ENCODE peak calls at places on chromosomes 13 and 19, in seven cellular contexts. Z is lower leg skin, F is H54, S is IMR-90, A is stomach, J is heart left ventricle, O is breast epithelium. U is an unnamed sample.

GRCh38 chr19:16398530-16399241 is 73.1 kb downstream of the EPS15L1 start:
- DNase-seq in F (no peak), A (no peak), S (peak), O (no peak), J (no peak), Z (no peak), U (no peak)

GRCh38 chr19:19256072-19256969 is 16.8 kb downstream of the TM6SF2 start:
- DNase-seq in F (no peak), S (no peak), O (no peak), A (no peak), J (no peak), Z (no peak), U (no peak)

GRCh38 chr13:94494021-94494420 is 14.5 kb upstream of the DCT start:
- DNase-seq in S (no peak), A (no peak), Z (no peak), J (no peak), O (no peak), F (no peak), U (no peak)

GRCh38 chr13:61187471-61187870 is 228.2 kb downstream of the PCDH20 start:
- DNase-seq in S (no peak), A (no peak), F (no peak), O (no peak), J (no peak), Z (no peak), U (no peak)

GRCh38 chr19:45139286-45140143 is 21.3 kb downstream of the NKPD1 start:
- DNase-seq in J (no peak), Z (no peak), O (no peak), F (no peak), A (no peak), S (no peak), U (no peak)

GRCh38 chr13:110457361-110457760 is 104.2 kb downstream of the RAB20 start:
- DNase-seq in F (no peak), S (no peak), A (no peak), O (no peak), Z (no peak), J (no peak), U (no peak)

GRCh38 chr13:54210397-54211050 is 1181.9 kb downstream of the OLFM4 start:
- DNase-seq in A (no peak), F (no peak), O (peak), S (no peak), Z (peak), J (no peak), U (no peak)

GRCh38 chr19:41302624-41303351 is 7.2 kb upstream of the CCDC97 start:
- DNase-seq in F (no peak), O (no peak), Z (no peak), J (no peak), A (no peak), S (no peak), U (no peak)

GRCh38 chr13:32262165-32262564 is 53.0 kb downstream of the ZAR1L start:
- DNase-seq in A (no peak), Z (no peak), O (no peak), F (no peak), J (no peak), S (peak), U (no peak)

GRCh38 chr13:44365008-44365407 is 8.6 kb upstream of the SERP2 start:
- DNase-seq in O (no peak), S (peak), J (no peak), F (no peak), Z (no peak), A (no peak), U (no peak)

GRCh38 chr13:43363156-43363918 is 340.0 kb downstream of the DNAJC15 start:
- DNase-seq in Z (no peak), F (no peak), O (no peak), S (peak), J (no peak), A (no peak), U (no peak)

GRCh38 chr19:32924200-32924599 is 47.6 kb downstream of the CEP89 start:
- DNase-seq in F (no peak), J (no peak), A (no peak), S (peak), O (no peak), Z (no peak), U (no peak)

GRCh38 chr13:30907167-30907761 is 1.2 kb downstream of the MEDAG start:
- DNase-seq in Z (no peak), J (no peak), O (no peak), A (no peak), F (no peak), S (peak), U (no peak)

GRCh38 chr19:4376991-4377781 is 23.2 kb downstream of the SH3GL1 start:
- DNase-seq in Z (no peak), J (no peak), F (no peak), O (peak), S (peak), A (peak), U (no peak)

GRCh38 chr13:98977568-98978270 is at the start of gene DOCK9:
- DNase-seq in O (no peak), J (peak), Z (no peak), S (peak), A (peak), F (peak), U (no peak)

GRCh38 chr19:49746206-49746958 is 16.7 kb downstream of the TSKS start:
- DNase-seq in Z (no peak), A (peak), O (peak), J (peak), F (no peak), S (no peak), U (peak)

GRCh38 chr19:21519488-21519887 is 14.1 kb downstream of the ZNF429 start:
- DNase-seq in J (no peak), A (no peak), O (no peak), F (no peak), S (no peak), Z (no peak), U (peak)

GRCh38 chr19:45607071-45608029 is 5.3 kb upstream of the GPR4 start:
- DNase-seq in J (peak), F (peak), S (peak), A (peak), O (peak), Z (peak), U (peak)

GRCh38 chr19:31141301-31141700 is 207.9 kb downstream of the TSHZ3 start:
- DNase-seq in S (no peak), O (no peak), A (no peak), J (no peak), F (no peak), Z (no peak), U (no peak)

GRCh38 chr19:12665281-12665573 is 1.3 kb downstream of the MAN2B1 start:
- DNase-seq in A (peak), J (peak), Z (peak), S (no peak), F (no peak), O (no peak), U (no peak)

GRCh38 chr19:6133231-6133630 is 2.2 kb upstream of the ACSBG2 start:
- DNase-seq in Z (no peak), F (no peak), J (no peak), S (no peak), O (no peak), A (no peak), U (no peak)

GRCh38 chr19:33688657-33688992 is 66.9 kb downstream of the CHST8 start:
- DNase-seq in S (no peak), Z (no peak), J (no peak), F (no peak), O (no peak), A (no peak), U (no peak)

GRCh38 chr19:40920300-40921004 is 38.4 kb upstream of the CYP2A7 start:
- DNase-seq in J (no peak), A (no peak), Z (no peak), S (no peak), O (no peak), F (no peak), U (no peak)

GRCh38 chr19:5775668-5776309 is 8.8 kb downstream of the PRR22 start:
- DNase-seq in A (no peak), J (no peak), Z (no peak), O (no peak), F (no peak), S (peak), U (no peak)

GRCh38 chr19:1271528-1272422 is 2.6 kb downstream of the CIRBP start:
- DNase-seq in O (no peak), J (peak), F (no peak), Z (no peak), S (no peak), A (no peak), U (no peak)
- TF ChIP-seq POLR2A in O (no peak), J (no peak), F (no peak), Z (no peak), S (no peak), A (no peak), U (no peak)

GRCh38 chr19:35545855-35546381 is 492 bp downstream of the TMEM147 start:
- DNase-seq in A (peak), O (peak), J (peak), F (peak), Z (no peak), S (no peak), U (peak)

GRCh38 chr19:35544110-35544802 is 1.2 kb upstream of the TMEM147 start:
- DNase-seq in J (no peak), Z (no peak), O (no peak), A (no peak), F (no peak), S (no peak), U (no peak)

GRCh38 chr19:35546532-35546931 is 1.1 kb downstream of the TMEM147 start:
- DNase-seq in J (no peak), F (no peak), Z (no peak), O (no peak), A (no peak), S (no peak), U (no peak)

GRCh38 chr19:35543280-35544109 is 1.9 kb upstream of the TMEM147 start:
- DNase-seq in O (no peak), A (no peak), Z (no peak), S (no peak), F (no peak), J (no peak), U (no peak)

GRCh38 chr19:35545001-35545854 is at the start of gene TMEM147:
- DNase-seq in S (peak), A (peak), Z (peak), F (peak), O (peak), J (peak), U (peak)
- TF ChIP-seq POLR2A in S (peak), A (no peak), Z (no peak), F (peak), O (no peak), J (peak), U (peak)

GRCh38 chr19:51103811-51104470 is 4.3 kb downstream of the CTU1 start:
- DNase-seq in O (no peak), A (no peak), J (no peak), F (no peak), S (no peak), Z (no peak), U (no peak)
- TF ChIP-seq POLR2A in O (no peak), A (no peak), J (no peak), F (no peak), S (no peak), Z (no peak), U (no peak)

DNA sequence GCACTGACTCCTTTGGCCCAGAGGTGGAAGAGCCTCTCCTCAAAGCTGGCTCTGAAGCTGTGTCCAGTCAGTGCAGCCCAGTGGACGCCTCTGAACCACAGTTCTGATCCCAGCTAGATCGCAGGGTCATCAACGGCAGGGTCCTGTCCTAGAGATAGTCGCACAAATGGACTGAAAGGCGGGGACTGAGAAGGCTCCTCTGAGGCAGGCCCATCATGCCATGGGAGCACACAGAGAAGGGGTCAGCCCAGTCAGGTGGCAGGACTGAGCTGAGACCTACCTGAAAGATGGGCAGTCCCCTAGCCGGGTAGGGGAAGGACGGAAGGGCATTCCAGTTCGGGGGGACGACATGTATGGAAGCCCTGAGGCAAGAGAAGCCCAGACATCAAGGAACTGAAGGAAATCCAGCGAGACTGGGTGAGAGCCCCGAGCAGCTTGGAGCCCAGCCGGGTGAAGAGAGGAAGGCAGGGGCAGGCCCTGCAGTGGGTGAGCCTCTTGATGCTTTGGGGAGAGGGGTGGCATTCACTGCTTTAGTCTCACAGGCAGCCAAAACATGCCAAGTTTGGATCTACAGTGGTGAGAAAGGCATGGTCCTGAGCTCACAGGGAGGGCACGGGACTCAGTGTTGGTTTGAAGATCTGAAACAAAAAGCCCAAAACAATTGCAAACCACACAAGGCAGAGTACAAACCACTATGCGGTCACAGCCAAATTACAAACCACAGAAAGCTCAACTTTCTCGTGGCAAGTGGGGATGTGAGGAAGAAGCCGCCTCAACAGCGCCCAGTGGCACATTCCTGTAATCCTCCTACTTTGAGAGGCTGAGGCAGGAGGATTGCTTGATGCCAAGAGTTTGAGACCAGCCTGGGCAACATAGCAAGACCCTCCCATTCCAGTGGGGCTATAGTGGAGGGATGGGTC is 10.0 kb downstream of the CALM3 start:
- DNase-seq in A (no peak), F (no peak), O (no peak), S (peak), J (no peak), Z (no peak), U (no peak)
- TF ChIP-seq POLR2A in A (no peak), F (no peak), O (no peak), S (no peak), J (no peak), Z (no peak), U (peak)

GRCh38 chr19:51891193-51891747 is 3.5 kb upstream of the ZNF577 start:
- DNase-seq in J (no peak), Z (no peak), S (no peak), A (no peak), O (no peak), F (no peak), U (peak)

GRCh38 chr19:51882518-51882917 is 5.2 kb downstream of the ZNF577 start:
- DNase-seq in Z (no peak), F (no peak), O (no peak), S (no peak), J (no peak), A (no peak), U (no peak)

GRCh38 chr19:51889934-51890333 is 2.2 kb upstream of the ZNF577 start:
- DNase-seq in J (no peak), O (no peak), A (no peak), Z (no peak), S (no peak), F (no peak), U (no peak)

GRCh38 chr19:51884713-51885112 is 3.0 kb downstream of the ZNF577 start:
- DNase-seq in J (no peak), O (no peak), S (no peak), F (no peak), A (no peak), Z (no peak), U (no peak)

DNA sequence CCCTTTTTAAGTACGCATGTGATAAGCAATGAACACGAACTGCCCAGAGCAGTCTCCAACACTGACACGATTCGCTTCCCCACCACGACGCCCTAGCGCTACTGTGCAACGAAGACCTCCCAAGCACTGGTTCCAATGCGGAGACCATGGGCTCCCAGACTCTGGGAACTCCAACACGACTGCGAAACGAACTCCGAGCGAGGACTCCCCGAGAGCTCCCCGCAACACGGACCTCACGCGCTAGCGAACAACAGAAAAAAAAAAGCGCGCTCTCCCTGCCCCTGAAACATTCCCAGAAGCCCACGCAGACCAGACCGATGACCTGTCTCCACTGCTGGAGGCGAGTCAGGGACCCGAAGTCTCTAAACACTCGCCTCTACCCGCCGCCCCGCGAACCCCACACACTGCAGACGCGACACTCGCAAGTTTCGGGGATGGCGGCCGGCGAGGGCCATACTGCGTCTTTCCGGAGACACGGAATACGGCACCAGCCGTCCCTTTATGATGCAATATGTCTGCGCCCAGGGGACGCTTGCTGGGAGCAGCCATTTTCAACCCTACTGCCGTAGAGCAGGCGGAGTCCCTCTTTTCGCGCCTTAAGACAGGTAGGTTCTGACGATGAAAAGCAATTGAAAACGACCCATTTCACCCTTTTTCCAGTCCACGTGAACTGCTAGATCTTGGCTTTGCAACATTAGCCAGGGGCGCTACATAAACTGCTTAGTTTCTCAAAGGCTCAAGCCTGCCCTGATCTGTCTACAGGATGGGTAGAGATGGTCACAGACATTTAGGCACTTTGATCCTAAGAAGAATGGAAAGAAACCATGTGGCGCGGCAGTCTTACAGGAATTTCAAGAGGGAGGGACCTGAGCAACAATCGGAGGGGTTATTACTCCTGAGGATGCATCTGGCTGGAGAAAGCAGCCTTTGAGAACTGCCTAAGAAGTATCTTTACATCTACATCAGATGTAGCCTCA is at the start of gene ZNF577:
- DNase-seq in A (peak), F (no peak), S (peak), J (peak), O (peak), Z (peak), U (peak)
- TF ChIP-seq POLR2A in A (no peak), F (peak), S (peak), J (no peak), O (no peak), Z (no peak), U (peak)

DNA sequence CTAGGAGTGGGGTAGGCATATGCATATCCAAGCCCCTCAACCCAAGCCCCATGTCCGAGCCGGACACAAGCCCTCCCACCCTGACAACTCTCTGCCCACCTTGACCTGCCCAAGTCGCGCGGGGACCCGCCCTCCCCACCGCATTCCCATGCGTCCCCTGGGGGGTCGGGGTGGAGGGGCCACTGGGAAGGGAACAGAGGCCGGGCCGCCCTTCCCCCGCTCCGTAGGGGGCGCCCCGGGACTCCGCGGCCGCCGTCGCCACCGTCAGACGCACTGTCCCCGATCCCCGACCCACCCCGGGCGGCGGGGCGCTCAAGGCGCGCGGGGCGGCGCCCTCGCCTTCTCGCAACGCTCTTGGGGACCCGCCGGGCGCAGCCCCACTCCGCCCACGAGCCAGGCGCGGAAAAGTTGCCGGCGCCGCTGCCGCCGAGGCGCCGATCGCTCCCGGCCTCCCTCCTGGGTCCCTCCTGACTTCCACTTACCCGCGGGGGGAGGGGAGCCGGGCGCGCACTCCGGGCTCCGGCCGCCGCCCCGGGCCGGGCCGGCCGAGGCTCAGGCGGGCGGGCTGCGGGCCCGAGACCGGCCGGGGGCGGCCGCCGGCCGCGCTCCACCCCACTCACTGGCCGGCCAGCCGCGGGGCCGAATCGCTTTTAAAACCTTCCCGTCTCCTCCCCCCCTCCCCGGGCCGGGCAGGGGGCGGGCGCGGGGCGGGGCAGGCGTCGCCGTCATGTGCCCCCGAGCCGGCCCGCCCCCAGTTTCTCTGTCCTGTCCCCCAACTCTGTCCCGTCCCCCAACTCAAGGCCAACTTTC is 34.4 kb upstream of the NANOS3 start:
- DNase-seq in O (peak), F (no peak), A (peak), J (peak), S (peak), Z (peak), U (peak)
- TF ChIP-seq POLR2A in O (no peak), F (peak), A (no peak), J (peak), S (peak), Z (peak), U (peak)

GRCh38 chr19:23118400-23118799 is 1.6 kb downstream of the ZNF730 start:
- DNase-seq in J (no peak), A (no peak), Z (no peak), F (no peak), O (no peak), S (no peak), U (no peak)

DNA sequence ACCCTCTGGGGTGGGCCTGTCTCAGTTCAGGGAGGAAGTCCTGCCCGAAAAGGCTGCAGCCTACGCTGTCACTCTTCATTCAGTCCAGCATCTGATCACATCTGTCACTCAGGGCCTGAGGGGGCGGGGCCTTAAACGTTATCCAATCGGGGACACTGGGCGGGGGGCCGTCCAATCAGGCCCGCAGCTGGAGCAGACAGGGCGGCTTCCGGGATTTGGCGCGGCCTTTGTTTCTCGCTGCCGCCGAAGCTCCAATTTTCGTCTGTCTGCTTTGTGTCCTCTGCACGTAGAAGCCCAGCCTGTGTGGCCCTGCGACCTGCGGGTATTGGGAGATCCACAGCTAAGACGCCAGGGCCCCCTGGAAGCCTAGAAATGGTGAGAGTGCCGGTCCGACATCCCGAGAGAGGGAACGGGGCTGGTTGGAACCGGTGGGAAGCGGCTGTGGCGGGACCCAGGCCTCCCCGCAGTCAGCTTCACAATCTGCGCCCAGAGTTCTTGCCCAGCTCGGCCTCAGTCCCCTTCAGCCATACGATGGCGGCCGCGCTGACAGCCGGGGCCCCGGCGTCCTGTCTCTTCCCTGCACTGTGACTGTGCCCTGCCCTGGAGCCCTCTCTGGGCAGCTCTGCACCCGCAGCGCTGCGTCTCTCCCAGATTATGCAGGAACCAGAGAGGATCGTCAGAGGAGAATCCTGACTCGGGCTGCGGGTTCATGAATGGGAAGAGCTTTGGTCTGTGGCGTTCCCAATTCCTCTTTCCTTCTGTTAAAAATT is at the start of gene ZNF730:
- DNase-seq in J (peak), A (no peak), S (peak), O (no peak), F (no peak), Z (no peak), U (peak)
- TF ChIP-seq POLR2A in J (no peak), A (no peak), S (no peak), O (no peak), F (no peak), Z (no peak), U (peak)

U was measured in erythroblast.